ENCODE peak calls at places on chromosomes 3 and 15, in six cellular contexts. D, N, K, F, S and E are unnamed samples.

GRCh38 chr3:23490459-23490858 is 287.3 kb downstream of the UBE2E2 start:
- DNase-seq in K (no peak), D (no peak), S (no peak), F (peak; percentile 79), N (no peak), E (no peak)

GRCh38 chr3:128875556-128876120 is 3.8 kb upstream of the ACAD9 start:
- DNase-seq in N (peak; percentile 54), S (peak; percentile 48), D (peak; percentile 57), F (peak; percentile 41), K (peak; percentile 27), E (peak; percentile 35)

GRCh38 chr15:99106417-99107220 is 1.7 kb downstream of the SYNM start:
- DNase-seq in F (peak; percentile 92), N (no peak), S (no peak), D (peak; percentile 43), K (peak; percentile 68), E (no peak)

GRCh38 chr15:101191242-101191641 is 60.6 kb downstream of the CHSY1 start:
- DNase-seq in S (no peak), F (no peak), N (no peak), K (no peak), D (no peak), E (no peak)

GRCh38 chr15:64833690-64834089 is 8.0 kb upstream of the PLEKHO2 start:
- DNase-seq in K (no peak), D (no peak), N (no peak), S (no peak), F (no peak), E (no peak)

GRCh38 chr15:89680282-89680873 is 1.2 kb upstream of the PLIN1 start:
- DNase-seq in S (peak; percentile 79), F (no peak), D (no peak), K (peak; percentile 65), N (no peak), E (no peak)

GRCh38 chr15:66164788-66165187 is 88.8 kb downstream of the MEGF11 start:
- DNase-seq in K (no peak), N (no peak), F (no peak), D (no peak), S (no peak), E (no peak)

GRCh38 chr3:119695480-119695879 is 7.3 kb upstream of the CFAP91 start:
- DNase-seq in K (no peak), N (peak; percentile 13), D (no peak), S (no peak), F (no peak), E (peak; percentile 33)

GRCh38 chr15:39075311-39075710 is 505.6 kb upstream of the THBS1 start:
- DNase-seq in N (no peak), K (no peak), F (no peak), S (no peak), D (no peak), E (no peak)

GRCh38 chr3:128492353-128493220 is at the start of gene GATA2:
- DNase-seq in K (peak; percentile 25), D (no peak), F (no peak), N (peak; percentile 14), S (peak; percentile 20), E (peak; percentile 19)

GRCh38 chr3:138418556-138419206 is 15.7 kb upstream of the ESYT3 start:
- DNase-seq in S (no peak), K (no peak), D (no peak), N (no peak), F (no peak), E (no peak)

GRCh38 chr3:63824309-63824708 is 5.2 kb downstream of the C3orf49 start:
- DNase-seq in F (peak; percentile 51), D (no peak), N (no peak), K (no peak), S (no peak), E (no peak)

GRCh38 chr3:9940746-9941145 is 7.1 kb downstream of the CRELD1 start:
- DNase-seq in S (no peak), F (no peak), K (no peak), N (no peak), D (no peak), E (no peak)

GRCh38 chr3:94928921-94929320 is 866.1 kb downstream of the NSUN3 start:
- DNase-seq in S (no peak), D (no peak), N (no peak), K (no peak), F (peak; percentile 83), E (no peak)

GRCh38 chr3:126961191-126961790 is 21.6 kb upstream of the PLXNA1 start:
- DNase-seq in D (no peak), F (peak; percentile 35), S (peak; percentile 73), K (peak; percentile 71), N (no peak), E (peak; percentile 26)

GRCh38 chr3:18758047-18758704 is 333.0 kb upstream of the SATB1 start:
- DNase-seq in K (no peak), S (no peak), F (peak; percentile 20), N (peak; percentile 90), D (peak; percentile 75), E (peak; percentile 56)

GRCh38 chr3:31102196-31102879 is 207.9 kb upstream of the GADL1 start:
- DNase-seq in D (no peak), S (no peak), K (no peak), F (no peak), N (no peak), E (no peak)

GRCh38 chr3:141644931-141645330 is 93.2 kb upstream of the RNF7 start:
- DNase-seq in F (peak; percentile 51), D (peak; percentile 49), S (peak; percentile 90), N (peak; percentile 70), K (peak; percentile 73), E (peak; percentile 63)

GRCh38 chr15:26295331-26295730 is 432.2 kb upstream of the ATP10A start:
- DNase-seq in F (no peak), N (no peak), S (no peak), K (no peak), D (no peak), E (no peak)

GRCh38 chr15:94793641-94794040 is 562.3 kb downstream of the MCTP2 start:
- DNase-seq in S (no peak), D (no peak), F (peak; percentile 76), N (no peak), K (no peak), E (no peak)

GRCh38 chr15:53910236-53910849 is 67.9 kb upstream of the UNC13C start:
- DNase-seq in S (peak; percentile 67), K (no peak), N (no peak), D (no peak), F (no peak), E (no peak)

GRCh38 chr3:196662033-196662432 is 22.5 kb downstream of the NRROS start:
- DNase-seq in F (no peak), D (no peak), K (no peak), N (no peak), S (no peak), E (no peak)

GRCh38 chr3:49703443-49703927 is 14.1 kb downstream of the RNF123 start:
- DNase-seq in N (peak; percentile 76), S (peak; percentile 65), D (peak; percentile 67), K (no peak), F (peak; percentile 75), E (peak; percentile 60)

GRCh38 chr3:120170223-120170622 is 76.0 kb upstream of the GSK3B start:
- DNase-seq in S (no peak), F (peak; percentile 56), K (no peak), N (no peak), D (no peak), E (no peak)

GRCh38 chr15:68403161-68403941 is 28.6 kb downstream of the ITGA11 start:
- DNase-seq in S (no peak), D (no peak), K (no peak), F (no peak), N (no peak), E (no peak)

GRCh38 chr3:130933801-130934345 is 40.0 kb downstream of the ATP2C1 start:
- DNase-seq in D (no peak), S (no peak), K (no peak), F (peak; percentile 19), N (no peak), E (no peak)

GRCh38 chr15:40055576-40056293 is 16.8 kb upstream of the SRP14 start:
- DNase-seq in F (no peak), D (no peak), K (peak; percentile 63), N (no peak), S (no peak), E (no peak)

GRCh38 chr3:159762981-159763465 is 225.6 kb upstream of the IL12A start:
- DNase-seq in S (peak; percentile 56), D (no peak), K (peak; percentile 85), N (no peak), F (peak; percentile 96), E (peak; percentile 21)

GRCh38 chr3:46756642-46757041 is 39.0 kb upstream of the PRSS50 start:
- DNase-seq in K (no peak), D (no peak), F (no peak), S (no peak), N (no peak), E (no peak)

GRCh38 chr15:58383876-58384275 is 47.9 kb upstream of the LIPC start:
- DNase-seq in D (no peak), F (no peak), N (no peak), K (no peak), S (no peak), E (peak; percentile 42)

DNA sequence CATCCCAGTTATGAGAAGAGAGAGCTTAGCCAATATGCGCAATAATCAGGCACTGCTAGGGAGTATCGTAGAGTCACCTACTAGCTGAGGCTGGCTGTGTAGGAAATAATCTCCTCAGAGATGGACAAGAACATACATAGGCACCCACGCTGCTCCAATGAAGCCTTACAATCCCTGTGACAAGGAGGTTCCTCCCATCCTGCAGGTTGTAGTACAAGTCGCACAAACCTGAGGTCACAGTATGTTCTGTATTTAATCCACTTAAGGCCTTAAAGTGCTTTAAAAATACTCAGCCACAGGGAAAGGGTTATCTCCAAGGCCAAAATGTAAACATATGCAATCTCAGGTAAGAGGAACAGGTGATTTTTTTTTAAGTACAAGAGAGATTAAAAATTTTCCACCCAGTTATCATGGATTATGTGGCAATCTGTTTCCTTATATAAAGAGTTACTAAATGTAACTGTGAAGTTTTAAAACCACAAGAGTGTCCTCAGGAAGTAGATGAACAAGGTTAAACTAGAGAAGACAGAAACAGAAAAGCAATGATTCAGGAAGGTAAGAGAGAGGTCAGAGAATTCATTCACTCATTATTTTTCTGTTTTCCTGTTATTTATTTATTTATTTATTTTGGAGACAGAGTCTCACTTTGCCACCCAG is 7.5 kb upstream of the COLQ start:
- DNase-seq in D (peak; percentile 12), N (no peak), F (no peak), S (peak; percentile 83), K (no peak), E (no peak)
- H3K27ac ChIP-seq in D (no peak overlapping the region), N (no peak overlapping the region), F (no peak overlapping the region), S (peak overlapping the region; percentile 64), K (no peak overlapping the region), E (no peak overlapping the region)

GRCh38 chr3:13538520-13539284 is 10.2 kb upstream of the FBLN2 start:
- DNase-seq in S (no peak), N (no peak), F (no peak), D (no peak), K (no peak), E (no peak)
- H3K27ac ChIP-seq in S (no peak overlapping the region), N (no peak overlapping the region), F (no peak overlapping the region), D (no peak overlapping the region), K (peak overlapping the region; percentile 36), E (no peak overlapping the region)

GRCh38 chr15:85947936-85948335 is 131.7 kb upstream of the AGBL1 start:
- DNase-seq in S (no peak), F (no peak), D (no peak), N (no peak), K (no peak), E (no peak)
- H3K27ac ChIP-seq in S (no peak overlapping the region), F (no peak overlapping the region), D (no peak overlapping the region), N (no peak overlapping the region), K (no peak overlapping the region), E (no peak overlapping the region)

DNA sequence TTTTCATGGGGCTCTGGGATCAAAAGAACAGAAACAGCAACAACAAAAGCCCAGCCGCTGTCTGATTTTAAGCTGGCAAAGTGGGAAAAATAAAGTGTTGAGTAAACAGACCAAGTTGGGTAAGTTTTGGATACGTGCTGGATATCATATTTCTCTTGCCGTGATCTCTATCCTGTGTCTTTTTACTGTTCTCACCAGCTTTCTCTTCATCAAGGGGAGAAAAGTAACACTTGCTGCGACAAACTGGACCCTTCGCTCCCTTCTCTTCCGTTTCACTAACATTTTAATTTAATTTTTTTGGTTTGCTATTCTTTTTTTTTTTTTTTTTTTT is 356 bp downstream of the TMEM45A start:
- DNase-seq in K (no peak), N (no peak), S (no peak), D (no peak), F (no peak), E (no peak)
- H3K27ac ChIP-seq in K (peak overlapping the region; percentile 59), N (no peak overlapping the region), S (peak overlapping the region; percentile 75), D (peak overlapping the region; percentile 26), F (peak overlapping the region; percentile 56), E (peak overlapping the region; percentile 26)